ENCODE peak calls at places on chromosome 22, in nine cellular contexts. One of them, this sample, is unnamed.

GRCh38 chr22:49132009-49132408 is 695.7 kb downstream of the BRD1 start:
- DNase-seq in stimulated activated CD4-positive, alpha-beta T cell treated with anti-CD3 and anti-CD28 coated beads, TNF-alpha, amount 100 ng/mL, for 4 hours: no peak
- DNase-seq in ascending aorta: no peak
- DNase-seq in adrenal gland: no peak
- DNase-seq in cardiac septum: no peak
- DNase-seq in T-helper 1 cell: no peak
- DNase-seq in WERI-Rb-1: no peak
- DNase-seq in amniotic epithelial cell: no peak
- DNase-seq in A673: no peak
- DNase-seq in this sample: no peak

GRCh38 chr22:44732017-44732561 is 20.3 kb upstream of the ARHGAP8 start:
- DNase-seq in A673: no peak
- DNase-seq in stimulated activated CD4-positive, alpha-beta T cell treated with anti-CD3 and anti-CD28 coated beads, TNF-alpha, amount 100 ng/mL, for 4 hours: no peak
- DNase-seq in adrenal gland: no peak
- DNase-seq in cardiac septum: no peak
- DNase-seq in amniotic epithelial cell: no peak
- DNase-seq in T-helper 1 cell: no peak
- DNase-seq in ascending aorta: no peak
- DNase-seq in WERI-Rb-1: no peak
- DNase-seq in this sample: no peak

GRCh38 chr22:20508815-20509271 is 1.4 kb downstream of the MED15 start:
- DNase-seq in amniotic epithelial cell: no peak
- DNase-seq in ascending aorta: no peak
- DNase-seq in T-helper 1 cell: no peak
- DNase-seq in A673: no peak
- DNase-seq in cardiac septum: no peak
- DNase-seq in stimulated activated CD4-positive, alpha-beta T cell treated with anti-CD3 and anti-CD28 coated beads, TNF-alpha, amount 100 ng/mL, for 4 hours: no peak
- DNase-seq in WERI-Rb-1: no peak
- DNase-seq in adrenal gland: no peak
- DNase-seq in this sample: no peak

GRCh38 chr22:28116261-28116673 is 197.2 kb upstream of the PITPNB start:
- DNase-seq in adrenal gland: peak
- DNase-seq in A673: no peak
- DNase-seq in amniotic epithelial cell: peak
- DNase-seq in stimulated activated CD4-positive, alpha-beta T cell treated with anti-CD3 and anti-CD28 coated beads, TNF-alpha, amount 100 ng/mL, for 4 hours: no peak
- DNase-seq in cardiac septum: no peak
- DNase-seq in ascending aorta: peak
- DNase-seq in WERI-Rb-1: no peak
- DNase-seq in T-helper 1 cell: no peak
- DNase-seq in this sample: peak

GRCh38 chr22:28808716-28809355 is 8.5 kb upstream of the XBP1 start:
- DNase-seq in stimulated activated CD4-positive, alpha-beta T cell treated with anti-CD3 and anti-CD28 coated beads, TNF-alpha, amount 100 ng/mL, for 4 hours: no peak
- DNase-seq in ascending aorta: no peak
- DNase-seq in A673: no peak
- DNase-seq in T-helper 1 cell: no peak
- DNase-seq in WERI-Rb-1: no peak
- DNase-seq in amniotic epithelial cell: no peak
- DNase-seq in cardiac septum: no peak
- DNase-seq in adrenal gland: no peak
- DNase-seq in this sample: no peak

GRCh38 chr22:24066872-24067271 is 55.8 kb downstream of the CABIN1 start:
- DNase-seq in amniotic epithelial cell: no peak
- DNase-seq in ascending aorta: no peak
- DNase-seq in WERI-Rb-1: no peak
- DNase-seq in cardiac septum: peak
- DNase-seq in stimulated activated CD4-positive, alpha-beta T cell treated with anti-CD3 and anti-CD28 coated beads, TNF-alpha, amount 100 ng/mL, for 4 hours: no peak
- DNase-seq in A673: no peak
- DNase-seq in adrenal gland: no peak
- DNase-seq in T-helper 1 cell: no peak
- DNase-seq in this sample: no peak

GRCh38 chr22:42961815-42962214 is 53.1 kb downstream of the PACSIN2 start:
- DNase-seq in A673: no peak
- DNase-seq in ascending aorta: no peak
- DNase-seq in WERI-Rb-1: no peak
- DNase-seq in stimulated activated CD4-positive, alpha-beta T cell treated with anti-CD3 and anti-CD28 coated beads, TNF-alpha, amount 100 ng/mL, for 4 hours: no peak
- DNase-seq in cardiac septum: no peak
- DNase-seq in T-helper 1 cell: no peak
- DNase-seq in amniotic epithelial cell: peak
- DNase-seq in adrenal gland: no peak
- DNase-seq in this sample: no peak

GRCh38 chr22:47050601-47051051 is 288.2 kb downstream of the TBC1D22A start:
- DNase-seq in adrenal gland: no peak
- DNase-seq in amniotic epithelial cell: no peak
- DNase-seq in T-helper 1 cell: no peak
- DNase-seq in cardiac septum: no peak
- DNase-seq in stimulated activated CD4-positive, alpha-beta T cell treated with anti-CD3 and anti-CD28 coated beads, TNF-alpha, amount 100 ng/mL, for 4 hours: no peak
- DNase-seq in ascending aorta: no peak
- DNase-seq in WERI-Rb-1: peak
- DNase-seq in A673: no peak
- DNase-seq in this sample: no peak

GRCh38 chr22:47878460-47878859 is 1116.0 kb downstream of the TBC1D22A start:
- DNase-seq in stimulated activated CD4-positive, alpha-beta T cell treated with anti-CD3 and anti-CD28 coated beads, TNF-alpha, amount 100 ng/mL, for 4 hours: no peak
- DNase-seq in cardiac septum: no peak
- DNase-seq in amniotic epithelial cell: no peak
- DNase-seq in T-helper 1 cell: no peak
- DNase-seq in A673: no peak
- DNase-seq in WERI-Rb-1: no peak
- DNase-seq in ascending aorta: no peak
- DNase-seq in adrenal gland: no peak
- DNase-seq in this sample: no peak